ENCODE peak calls at places on chromosomes 13 and 19, in four cellular contexts. A is tibial nerve, E is GM23248, C is dorsolateral prefrontal cortex. Y is an unnamed sample.

GRCh38 chr13:24505756-24506155 is 6.8 kb downstream of the PARP4 start:
- DNase-seq in E (no peak), A (no peak), C (no peak), Y (no peak)

GRCh38 chr13:28718538-28719226 is at the start of gene SLC46A3:
- DNase-seq in C (peak), E (peak), A (peak), Y (peak)

GRCh38 chr19:17089238-17089637 is 13.7 kb downstream of the MYO9B start:
- DNase-seq in C (no peak), A (no peak), E (peak), Y (no peak)

GRCh38 chr19:43782311-43782660 is 1.5 kb upstream of the KCNN4 start:
- DNase-seq in E (no peak), A (no peak), C (no peak), Y (no peak)

GRCh38 chr19:29487432-29487831 is 38.4 kb upstream of the VSTM2B start:
- DNase-seq in A (no peak), E (no peak), C (no peak), Y (no peak)

GRCh38 chr19:12996542-12997094 is 1.3 kb downstream of the NFIX start:
- DNase-seq in A (peak), C (peak), E (peak), Y (no peak)

GRCh38 chr13:95307507-95307906 is 6.3 kb upstream of the ABCC4 start:
- DNase-seq in E (no peak), A (no peak), C (no peak), Y (no peak)

GRCh38 chr19:35342430-35342829 is 5.3 kb upstream of the FFAR1 start:
- DNase-seq in A (no peak), C (no peak), E (no peak), Y (no peak)

GRCh38 chr19:3019211-3019854 is 9.7 kb downstream of the TLE2 start:
- DNase-seq in E (no peak), C (no peak), A (no peak), Y (no peak)

GRCh38 chr13:112346173-112346898 is 29.8 kb upstream of the SPACA7 start:
- DNase-seq in C (no peak), E (peak), A (no peak), Y (no peak)

GRCh38 chr19:54179921-54180452 is 7.0 kb upstream of the TMC4 start:
- DNase-seq in C (no peak), E (peak), A (no peak), Y (peak)

GRCh38 chr13:47175172-47175806 is 278.4 kb upstream of the HTR2A start:
- DNase-seq in C (no peak), E (peak), A (no peak), Y (peak)

GRCh38 chr13:28557725-28558124 is 62.8 kb upstream of the FLT1 start:
- DNase-seq in C (no peak), A (no peak), E (peak), Y (no peak)

GRCh38 chr13:21735621-21736401 is 64.9 kb downstream of the FGF9 start:
- DNase-seq in C (peak), A (no peak), E (peak), Y (no peak)

GRCh38 chr13:101942038-101942437 is 459.8 kb downstream of the FGF14 start:
- DNase-seq in E (peak), A (peak), C (peak), Y (no peak)

GRCh38 chr13:68993154-68993553 is 1114.5 kb upstream of the ATXN8OS start:
- DNase-seq in E (no peak), A (no peak), C (no peak), Y (no peak)

GRCh38 chr13:23969672-23970071 is 72.4 kb upstream of the C1QTNF9B start:
- DNase-seq in A (no peak), C (no peak), E (peak), Y (no peak)

GRCh38 chr19:29667941-29668340 is 2.7 kb downstream of the PLEKHF1 start:
- DNase-seq in E (peak), A (no peak), C (no peak), Y (no peak)

GRCh38 chr19:46015961-46016425 is 6.9 kb downstream of the PGLYRP1 start:
- DNase-seq in C (no peak), A (no peak), E (peak), Y (no peak)

GRCh38 chr13:74134777-74135305 is 637 bp upstream of the KLF12 start:
- DNase-seq in E (peak), A (no peak), C (peak), Y (no peak)

GRCh38 chr13:114126789-114127472 is 5.5 kb downstream of the RASA3 start:
- DNase-seq in E (no peak), C (no peak), A (no peak), Y (no peak)

GRCh38 chr13:80083516-80084085 is 257.3 kb downstream of the SPRY2 start:
- DNase-seq in E (peak), A (no peak), C (peak), Y (no peak)

GRCh38 chr13:63190742-63191141 is 1775.1 kb upstream of the PCDH20 start:
- DNase-seq in C (no peak), A (no peak), E (peak), Y (no peak)

GRCh38 chr13:99812611-99813010 is 159.0 kb downstream of the ZIC5 start:
- DNase-seq in A (no peak), E (peak), C (no peak), Y (peak)

GRCh38 chr19:1067341-1068103 is 555 bp downstream of the ARHGAP45 start:
- DNase-seq in E (no peak), A (no peak), C (no peak), Y (no peak)

GRCh38 chr13:111637365-111637764 is 316.9 kb downstream of the TEX29 start:
- DNase-seq in A (no peak), E (no peak), C (no peak), Y (no peak)

GRCh38 chr19:30692517-30692870 is 320.3 kb downstream of the ZNF536 start:
- DNase-seq in A (no peak), E (peak), C (no peak), Y (no peak)

GRCh38 chr19:27770095-27770494 is 1442.9 kb downstream of the UQCRFS1 start:
- DNase-seq in E (no peak), A (no peak), C (no peak), Y (no peak)

GRCh38 chr13:43664700-43665191 is 122.0 kb downstream of the ENOX1 start:
- DNase-seq in C (no peak), A (no peak), E (peak), Y (peak)

GRCh38 chr13:36126496-36126895 is 4.7 kb downstream of the DCLK1 start:
- DNase-seq in C (no peak), E (no peak), A (no peak), Y (no peak)

GRCh38 chr19:45253396-45254027 is 2.4 kb downstream of the MARK4 start:
- DNase-seq in C (no peak), A (no peak), E (peak), Y (no peak)

GRCh38 chr13:77545626-77546412 is 10.3 kb downstream of the SCEL start:
- DNase-seq in A (no peak), C (no peak), E (no peak), Y (no peak)

GRCh38 chr13:40406405-40407138 is 259.9 kb downstream of the FOXO1 start:
- DNase-seq in A (no peak), E (peak), C (no peak), Y (peak)

GRCh38 chr13:43397110-43397509 is 373.7 kb downstream of the DNAJC15 start:
- DNase-seq in A (no peak), E (peak), C (no peak), Y (peak)

GRCh38 chr19:48969276-48970138 is 4.4 kb downstream of the FTL start:
- DNase-seq in E (peak), A (no peak), C (no peak), Y (no peak)

GRCh38 chr13:47853236-47853635 is 147.8 kb downstream of the SUCLA2 start:
- DNase-seq in A (no peak), C (no peak), E (peak), Y (peak)

GRCh38 chr13:109419896-109420295 is 366.5 kb downstream of the IRS2 start:
- DNase-seq in C (no peak), A (no peak), E (no peak), Y (no peak)

DNA sequence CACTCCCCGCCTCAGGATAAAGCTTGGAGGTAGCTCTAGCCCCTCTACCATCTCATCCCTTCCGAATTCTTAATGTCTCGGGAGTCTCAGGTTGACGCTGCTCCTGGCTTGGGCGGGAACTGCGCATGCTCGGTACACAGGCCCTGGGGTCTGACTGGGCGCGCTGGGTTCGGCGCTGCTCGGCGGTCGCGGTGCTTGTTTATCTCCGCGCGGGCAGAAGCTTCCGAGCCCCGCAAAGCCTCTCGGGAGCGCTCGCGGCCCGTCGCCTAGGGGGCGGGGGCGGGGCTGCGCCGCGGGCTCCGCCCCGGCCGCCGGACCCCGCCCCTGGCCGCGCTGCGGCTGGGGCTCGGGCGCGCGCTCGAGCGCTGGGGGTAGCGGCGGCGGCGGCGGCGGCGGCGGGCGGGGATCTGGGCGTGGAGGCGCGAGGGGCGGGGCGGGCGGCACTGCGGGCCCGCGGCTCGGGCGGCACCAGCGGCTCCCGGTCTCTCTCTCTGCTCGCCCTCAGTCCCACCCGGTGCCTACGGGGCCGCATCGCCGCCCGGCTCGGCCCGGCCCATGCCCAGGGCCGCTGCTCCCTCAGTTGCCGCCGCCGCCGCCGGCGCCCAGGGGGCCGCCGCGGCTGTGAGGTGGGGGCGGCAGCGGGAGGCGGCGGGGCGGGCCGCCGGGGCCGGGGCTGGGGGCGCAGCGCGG is at the start of gene RAP2A:
- DNase-seq in C (peak), A (peak), E (peak), Y (peak)
- H3K4me3 ChIP-seq in C (peak), A (peak), E (peak), Y (peak)

DNA sequence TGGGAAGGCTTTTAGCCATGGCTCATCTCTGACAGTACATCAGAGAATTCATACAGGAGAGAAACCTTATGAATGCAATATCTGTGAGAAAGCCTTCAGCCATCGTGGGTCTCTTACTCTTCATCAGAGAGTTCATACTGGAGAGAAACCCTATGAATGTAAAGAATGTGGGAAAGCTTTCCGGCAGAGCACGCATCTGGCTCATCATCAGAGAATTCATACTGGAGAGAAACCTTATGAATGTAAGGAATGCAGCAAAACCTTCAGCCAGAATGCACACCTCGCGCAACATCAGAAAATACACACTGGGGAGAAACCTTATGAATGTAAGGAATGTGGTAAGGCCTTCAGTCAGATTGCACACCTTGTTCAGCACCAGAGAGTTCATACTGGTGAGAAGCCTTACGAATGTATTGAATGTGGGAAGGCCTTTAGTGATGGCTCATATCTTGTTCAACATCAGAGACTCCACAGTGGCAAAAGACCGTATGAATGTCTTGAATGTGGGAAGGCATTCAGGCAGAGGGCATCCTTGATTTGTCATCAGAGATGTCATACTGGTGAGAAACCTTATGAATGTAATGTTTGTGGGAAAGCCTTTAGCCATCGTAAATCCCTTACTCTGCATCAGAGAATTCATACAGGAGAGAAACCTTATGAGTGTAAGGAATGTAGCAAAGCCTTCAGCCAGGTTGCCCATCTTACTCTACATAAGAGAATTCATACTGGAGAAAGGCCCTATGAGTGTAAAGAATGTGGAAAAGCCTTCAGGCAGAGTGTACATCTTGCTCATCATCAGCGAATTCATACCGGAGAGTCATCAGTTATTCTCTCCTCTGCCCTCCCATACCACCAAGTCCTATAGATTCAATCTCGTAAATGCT is 10.7 kb downstream of the ZNF470 start:
- DNase-seq in E (no peak), A (no peak), C (no peak), Y (no peak)
- H3K4me3 ChIP-seq in E (no peak), A (no peak), C (no peak), Y (no peak)

GRCh38 chr19:10962863-10963262 is 2.0 kb downstream of the SMARCA4 start:
- DNase-seq in E (no peak), A (no peak), C (no peak), Y (no peak)
- H3K4me3 ChIP-seq in E (peak), A (no peak), C (no peak), Y (no peak)

GRCh38 chr19:8366121-8366581 is 2.2 kb downstream of the ANGPTL4 start:
- DNase-seq in E (no peak), A (no peak), C (no peak), Y (no peak)

GRCh38 chr19:8363803-8364771 is at the start of gene ANGPTL4:
- DNase-seq in E (peak), A (peak), C (no peak), Y (peak)

GRCh38 chr19:8368136-8368535 is 4.2 kb downstream of the ANGPTL4 start:
- DNase-seq in A (no peak), C (no peak), E (no peak), Y (no peak)

GRCh38 chr19:8367327-8368001 is 3.5 kb downstream of the ANGPTL4 start:
- DNase-seq in A (peak), E (peak), C (peak), Y (peak)

GRCh38 chr19:8366961-8367326 is 3.0 kb downstream of the ANGPTL4 start:
- DNase-seq in C (no peak), A (no peak), E (peak), Y (no peak)
- H3K4me3 ChIP-seq in C (peak), A (no peak), E (peak), Y (peak)

GRCh38 chr13:58625703-58626389 is 994.3 kb downstream of the PCDH17 start:
- DNase-seq in E (no peak), A (no peak), C (no peak), Y (no peak)
- H3K4me3 ChIP-seq in E (no peak), A (no peak), C (no peak), Y (no peak)

DNA sequence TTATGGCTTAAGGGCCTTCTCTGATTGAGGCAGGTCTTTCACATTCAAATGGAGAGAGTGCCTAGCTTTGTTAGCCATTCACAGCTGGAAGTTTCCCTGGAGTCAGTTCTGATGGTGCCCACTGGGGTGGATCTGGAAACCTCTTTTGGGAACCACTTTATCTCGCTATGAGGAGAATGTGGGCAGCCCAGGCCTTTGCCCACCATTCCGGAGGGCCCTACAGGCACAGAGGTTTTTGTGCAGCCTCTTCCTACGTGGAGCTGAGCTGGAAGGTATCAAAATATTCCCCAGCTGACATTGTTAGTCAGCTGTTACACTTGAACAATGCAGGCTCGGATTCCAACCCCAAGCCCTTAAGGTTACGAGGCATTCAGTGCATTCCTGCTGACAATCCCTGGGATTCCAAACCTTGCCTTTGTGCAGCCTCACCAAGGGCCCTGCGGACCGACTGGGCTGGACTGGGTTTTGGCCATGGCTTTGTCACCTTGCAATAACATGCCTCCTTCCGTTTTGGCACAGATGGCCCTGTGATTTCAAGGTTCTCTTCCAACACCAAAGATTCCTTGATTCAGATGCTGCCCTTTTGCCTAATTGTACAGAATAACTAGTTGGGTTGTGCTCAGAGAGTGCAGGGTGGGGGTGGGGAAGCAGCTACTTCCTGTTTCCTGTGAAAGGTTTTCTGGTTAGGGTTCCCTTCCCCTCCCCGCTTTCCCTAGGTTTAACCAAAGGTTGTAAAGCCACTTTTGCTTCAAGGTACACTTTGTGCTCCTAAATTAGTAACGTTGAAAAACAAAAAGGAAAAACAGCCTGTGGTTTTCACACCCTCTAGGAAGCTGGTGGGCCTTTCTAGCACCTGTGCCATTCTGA is 27.1 kb downstream of the SAE1 start:
- DNase-seq in E (peak), C (peak), A (peak), Y (no peak)
- H3K4me3 ChIP-seq in E (no peak), C (no peak), A (no peak), Y (no peak)

GRCh38 chr19:10095622-10095947 is 6.9 kb downstream of the ANGPTL6 start:
- DNase-seq in A (no peak), C (no peak), E (no peak), Y (no peak)
- H3K4me3 ChIP-seq in A (peak), C (peak), E (peak), Y (peak)

GRCh38 chr13:91174886-91175501 is 172.5 kb upstream of the MIR17HG start:
- DNase-seq in C (no peak), A (no peak), E (no peak), Y (no peak)
- H3K4me3 ChIP-seq in C (peak), A (no peak), E (no peak), Y (peak)

Y was measured in skeletal muscle cell.